ENCODE peak calls at places on chromosomes 16 and 17, in nine cellular contexts. Z is K562, Q is Peyer's patch, D is lower leg skin, I is heart left ventricle, C is NB4, E is upper lobe of left lung, T is adrenal gland, O is HCT116. R is an unnamed sample.

GRCh38 chr16:4593069-4593468 is 21.6 kb downstream of the UBALD1 start:
- DNase-seq in Z (no peak), Q (no peak), D (no peak), I (no peak), C (no peak), E (peak; percentile 82), T (no peak), O (no peak), R (no peak)

GRCh38 chr17:78884876-78885667 is 17.9 kb downstream of the CEP295NL start:
- DNase-seq in Z (no peak), Q (no peak), D (no peak), I (no peak), C (no peak), E (no peak), T (no peak), O (no peak), R (no peak)

GRCh38 chr17:50406578-50406977 is 9.3 kb upstream of the LRRC59 start:
- DNase-seq in Z (no peak), Q (no peak), D (no peak), I (no peak), C (no peak), E (no peak), T (no peak), O (no peak), R (no peak)

GRCh38 chr17:39761861-39762496 is 24.2 kb downstream of the GRB7 start:
- DNase-seq in Z (no peak), Q (no peak), D (no peak), I (no peak), C (no peak), E (no peak), T (no peak), O (no peak), R (no peak)

GRCh38 chr17:35774499-35774898 is 13.8 kb downstream of the C17orf50 start:
- DNase-seq in Z (no peak), Q (no peak), D (no peak), I (peak; percentile 43), C (no peak), E (no peak), T (peak; percentile 56), O (no peak), R (no peak)

GRCh38 chr16:49560018-49560830 is 186.6 kb downstream of the C16orf78 start:
- DNase-seq in Z (no peak), Q (no peak), D (no peak), I (peak; percentile 27), C (no peak), E (no peak), T (no peak), O (no peak), R (no peak)

GRCh38 chr16:73002836-73003235 is 45.1 kb downstream of the ZFHX3 start:
- DNase-seq in Z (no peak), Q (no peak), D (no peak), I (no peak), C (no peak), E (no peak), T (no peak), O (no peak), R (no peak)

GRCh38 chr16:2270588-2271470 is 2.9 kb upstream of the RNPS1 start:
- DNase-seq in Z (no peak), Q (no peak), D (no peak), I (no peak), C (no peak), E (no peak), T (no peak), O (no peak), R (no peak)

GRCh38 chr17:8794636-8795035 is 4.5 kb downstream of the MFSD6L start:
- DNase-seq in Z (no peak), Q (no peak), D (no peak), I (no peak), C (no peak), E (no peak), T (no peak), O (no peak), R (no peak)
- TF ChIP-seq POLR2A in Z (no peak), Q (no peak), D (no peak), I (no peak), C (no peak), E (no peak), T (no peak), O (no peak), R (no peak)

GRCh38 chr16:70703041-70703834 is 17.4 kb upstream of the MTSS2 start:
- DNase-seq in Z (peak; percentile 48), Q (no peak), D (no peak), I (peak; percentile 63), C (peak; percentile 86), E (peak; percentile 68), T (peak; percentile 97), O (no peak), R (no peak)
- TF ChIP-seq POLR2A in Z (no peak), Q (no peak), D (no peak), I (no peak), C (no peak), E (no peak), T (no peak), O (no peak), R (no peak)

DNA sequence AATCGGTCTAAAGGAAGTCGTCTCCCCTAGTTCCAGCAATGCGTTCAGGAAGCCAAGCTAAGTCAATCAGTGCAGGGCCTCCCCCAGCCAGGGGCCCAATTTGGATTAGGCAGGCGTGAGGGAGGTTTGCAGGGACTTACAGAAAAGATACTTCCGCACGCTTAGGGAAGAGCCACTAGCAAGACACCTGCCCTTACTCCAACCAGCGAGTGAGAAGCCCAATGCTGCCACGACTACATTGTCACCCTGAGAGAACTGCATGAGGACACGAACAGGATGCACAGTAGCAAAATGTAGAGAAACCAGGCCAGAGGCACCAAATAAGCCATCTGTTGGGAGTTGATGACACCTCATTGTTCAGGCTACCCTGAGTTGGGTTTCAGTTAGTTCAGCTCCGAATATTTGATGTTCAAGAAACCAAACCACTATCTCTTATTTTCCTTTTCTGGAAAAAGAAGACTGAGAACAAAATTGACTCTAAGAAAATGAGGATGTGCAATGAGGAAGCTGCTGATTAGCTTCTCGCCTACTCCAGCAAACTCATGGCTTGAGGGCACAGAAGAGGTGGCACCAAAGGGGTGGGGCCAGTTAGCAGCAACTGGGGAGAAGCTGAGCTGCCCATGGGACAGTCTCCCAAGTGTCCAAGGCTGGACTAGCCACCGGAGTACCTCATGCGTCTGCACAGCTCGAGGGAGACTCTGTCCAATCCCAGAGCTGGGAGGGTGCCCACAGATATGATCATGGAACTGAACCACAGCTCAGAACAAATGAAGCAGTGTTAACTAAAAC is 29.3 kb downstream of the TK2 start:
- DNase-seq in Z (no peak), Q (peak; percentile 53), D (peak; percentile 67), I (peak; percentile 52), C (peak; percentile 80), E (no peak), T (peak; percentile 53), O (no peak), R (no peak)
- TF ChIP-seq POLR2A in Z (no peak), Q (no peak), D (no peak), I (no peak), C (no peak), E (no peak), T (no peak), O (no peak), R (peak; percentile 12)

GRCh38 chr16:78177218-78177617 is 77.8 kb downstream of the WWOX start:
- DNase-seq in Z (no peak), Q (no peak), D (no peak), I (no peak), C (no peak), E (no peak), T (no peak), O (no peak), R (no peak)

GRCh38 chr16:78183437-78183836 is 84.0 kb downstream of the WWOX start:
- DNase-seq in Z (no peak), Q (no peak), D (no peak), I (no peak), C (no peak), E (no peak), T (no peak), O (no peak), R (no peak)

GRCh38 chr16:78177927-78178326 is 78.5 kb downstream of the WWOX start:
- DNase-seq in Z (no peak), Q (no peak), D (no peak), I (no peak), C (peak; percentile 14), E (no peak), T (no peak), O (no peak), R (no peak)

GRCh38 chr16:78180349-78180748 is 80.9 kb downstream of the WWOX start:
- DNase-seq in Z (no peak), Q (no peak), D (no peak), I (no peak), C (no peak), E (no peak), T (no peak), O (no peak), R (no peak)

GRCh38 chr16:78179666-78180065 is 80.2 kb downstream of the WWOX start:
- DNase-seq in Z (no peak), Q (no peak), D (no peak), I (no peak), C (no peak), E (no peak), T (no peak), O (no peak), R (no peak)
- TF ChIP-seq POLR2A in Z (no peak), Q (no peak), D (no peak), I (no peak), C (no peak), E (no peak), T (no peak), O (no peak), R (no peak)

GRCh38 chr17:4944554-4945175 is 3.7 kb downstream of the PFN1 start:
- DNase-seq in Z (no peak), Q (no peak), D (no peak), I (no peak), C (no peak), E (no peak), T (no peak), O (no peak), R (no peak)

GRCh38 chr17:4945944-4946280 is 2.4 kb downstream of the PFN1 start:
- DNase-seq in Z (no peak), Q (no peak), D (no peak), I (no peak), C (no peak), E (no peak), T (no peak), O (no peak), R (no peak)

GRCh38 chr17:4944163-4944553 is 4.1 kb downstream of the RNF167 start:
- DNase-seq in Z (no peak), Q (peak; percentile 72), D (no peak), I (no peak), C (peak; percentile 83), E (no peak), T (no peak), O (no peak), R (no peak)

GRCh38 chr17:4946312-4946976 is 1.9 kb downstream of the PFN1 start:
- DNase-seq in Z (no peak), Q (no peak), D (no peak), I (no peak), C (peak; percentile 21), E (no peak), T (no peak), O (no peak), R (no peak)

GRCh38 chr17:4945176-4945943 is 3.0 kb downstream of the PFN1 start:
- DNase-seq in Z (peak; percentile 42), Q (peak; percentile 73), D (peak; percentile 88), I (peak; percentile 70), C (peak; percentile 83), E (no peak), T (peak; percentile 88), O (peak; percentile 82), R (peak; percentile 91)
- TF ChIP-seq POLR2A in Z (peak; percentile 73), Q (peak; percentile 14), D (no peak), I (no peak), C (peak; percentile 5), E (no peak), T (no peak), O (peak; percentile 49), R (no peak)

R was measured in suprapubic skin.